ENCODE peak calls at places on chromosomes 5 and 9, in eight cellular contexts. T is neuronal stem cell, N is lung, Z is aorta, K is heart left ventricle, Q is astrocyte, D is BE2C, S is tibial artery. P is an unnamed sample.

GRCh38 chr5:153504726-153505125 is 14.3 kb downstream of the GRIA1 start:
- DNase-seq in K (no peak), Z (no peak), D (no peak), T (no peak), Q (no peak), N (no peak), S (no peak), P (no peak)

GRCh38 chr5:125323613-125324012 is 577.2 kb upstream of the ZNF608 start:
- DNase-seq in S (no peak), N (no peak), T (no peak), K (no peak), Z (no peak), Q (no peak), D (no peak), P (no peak)

GRCh38 chr5:68562308-68562707 is 346.8 kb downstream of the PIK3R1 start:
- DNase-seq in Z (no peak), S (no peak), D (peak), N (peak), K (peak), Q (peak), T (no peak), P (no peak)

GRCh38 chr9:100101608-100102007 is 2.6 kb downstream of the INVS start:
- DNase-seq in S (no peak), T (no peak), K (no peak), Z (no peak), D (no peak), N (no peak), Q (no peak), P (no peak)

GRCh38 chr9:130952065-130952762 is 13.2 kb upstream of the FIBCD1 start:
- DNase-seq in D (no peak), K (no peak), N (no peak), S (no peak), T (no peak), Z (no peak), Q (no peak), P (no peak)

GRCh38 chr5:135455876-135456237 is 3.7 kb upstream of the TIFAB start:
- DNase-seq in T (no peak), K (no peak), D (no peak), S (no peak), Z (peak), Q (no peak), N (no peak), P (no peak)

GRCh38 chr9:123997665-123998277 is 13.8 kb upstream of the LHX2 start:
- DNase-seq in N (peak), T (no peak), S (peak), Z (peak), Q (no peak), D (no peak), K (peak), P (no peak)

GRCh38 chr9:109258619-109259321 is 62.1 kb downstream of the EPB41L4B start:
- DNase-seq in T (peak), N (no peak), Q (no peak), D (peak), Z (no peak), K (no peak), S (no peak), P (no peak)

GRCh38 chr9:137053944-137054931 is at the start of gene ENTPD2:
- DNase-seq in Z (peak), Q (no peak), D (no peak), T (no peak), S (no peak), N (no peak), K (no peak), P (no peak)

GRCh38 chr9:113664176-113664875 is 200.8 kb downstream of the RGS3 start:
- DNase-seq in S (no peak), K (no peak), Q (no peak), Z (no peak), T (no peak), D (no peak), N (no peak), P (no peak)

GRCh38 chr9:125161284-125161918 is 18.1 kb upstream of the SCAI start:
- DNase-seq in Z (no peak), T (no peak), K (no peak), D (no peak), Q (peak), S (no peak), N (no peak), P (no peak)

GRCh38 chr5:14353661-14354474 is 210.7 kb downstream of the TRIO start:
- DNase-seq in N (no peak), Q (peak), S (no peak), T (no peak), D (no peak), K (no peak), Z (no peak), P (no peak)

GRCh38 chr9:15400281-15400941 is 22.3 kb upstream of the SNAPC3 start:
- DNase-seq in S (no peak), N (no peak), T (no peak), K (no peak), Z (no peak), D (no peak), Q (no peak), P (no peak)

GRCh38 chr5:161094411-161094810 is 242.4 kb upstream of the ATP10B start:
- DNase-seq in Z (no peak), Q (peak), N (no peak), T (no peak), K (no peak), D (no peak), S (no peak), P (no peak)

GRCh38 chr9:79581388-79581787 is 9.6 kb downstream of the TLE4 start:
- DNase-seq in K (no peak), S (no peak), D (peak), T (no peak), N (no peak), Z (no peak), Q (peak), P (peak)

GRCh38 chr9:88998911-88999310 is 7.6 kb downstream of the S1PR3 start:
- DNase-seq in S (peak), N (peak), D (peak), Z (peak), K (peak), T (no peak), Q (peak), P (no peak)

GRCh38 chr5:97636766-97637165 is 453.7 kb upstream of the RIOK2 start:
- DNase-seq in D (no peak), T (no peak), Q (no peak), N (no peak), K (no peak), Z (no peak), S (no peak), P (no peak)

GRCh38 chr9:135605238-135605781 is 34.0 kb downstream of the GLT6D1 start:
- DNase-seq in Z (no peak), S (no peak), N (no peak), T (no peak), D (peak), Q (no peak), K (no peak), P (no peak)

GRCh38 chr9:16133556-16134227 is 580.8 kb downstream of the CCDC171 start:
- DNase-seq in S (peak), Q (peak), Z (no peak), N (peak), T (peak), D (peak), K (no peak), P (peak)

GRCh38 chr9:69718218-69718617 is 41.6 kb downstream of the PTAR1 start:
- DNase-seq in K (no peak), D (no peak), T (no peak), Z (no peak), Q (no peak), N (no peak), S (no peak), P (no peak)

GRCh38 chr5:112738180-112738560 is 485 bp downstream of the APC start:
- DNase-seq in Z (no peak), T (peak), Q (no peak), K (no peak), D (peak), S (no peak), N (no peak), P (no peak)

GRCh38 chr5:156124713-156125112 is 202.3 kb upstream of the SGCD start:
- DNase-seq in S (no peak), N (no peak), Z (no peak), D (no peak), Q (no peak), T (no peak), K (no peak), P (no peak)

GRCh38 chr9:134226221-134226930 is 62.0 kb upstream of the RNU6ATAC start:
- DNase-seq in T (no peak), Q (no peak), S (no peak), N (no peak), K (no peak), Z (no peak), D (no peak), P (no peak)

GRCh38 chr5:138282918-138283742 is 8.7 kb upstream of the GFRA3 start:
- DNase-seq in D (peak), S (no peak), N (peak), Q (peak), T (peak), K (peak), Z (no peak), P (peak)

GRCh38 chr5:149273237-149273636 is 1.6 kb downstream of the AFAP1L1 start:
- DNase-seq in D (no peak), K (no peak), T (no peak), N (no peak), Q (no peak), S (no peak), Z (no peak), P (no peak)

GRCh38 chr9:109026306-109026705 is 13.0 kb upstream of the CTNNAL1 start:
- DNase-seq in T (peak), Q (no peak), Z (no peak), N (no peak), K (no peak), D (no peak), S (no peak), P (no peak)

GRCh38 chr9:37949576-37949975 is 45.6 kb upstream of the SLC25A51 start:
- DNase-seq in Z (no peak), S (no peak), D (no peak), Q (no peak), N (no peak), K (no peak), T (no peak), P (no peak)

GRCh38 chr5:9313751-9314150 is 232.1 kb downstream of the SEMA5A start:
- DNase-seq in K (no peak), T (no peak), N (no peak), Z (no peak), D (no peak), Q (no peak), S (no peak), P (no peak)

GRCh38 chr5:125719681-125720676 is 703.2 kb upstream of the GRAMD2B start:
- DNase-seq in S (no peak), T (peak), N (peak), Z (no peak), D (no peak), K (no peak), Q (peak), P (no peak)

GRCh38 chr9:12822111-12822510 is 47.3 kb downstream of the LURAP1L start:
- DNase-seq in Z (no peak), K (no peak), N (no peak), T (no peak), Q (peak), S (no peak), D (no peak), P (no peak)

GRCh38 chr9:125203259-125203658 is 2.9 kb downstream of the RABEPK start:
- DNase-seq in S (no peak), Z (no peak), Q (no peak), T (no peak), K (no peak), D (peak), N (no peak), P (no peak)

GRCh38 chr5:115194671-115195070 is 25.0 kb upstream of the TRIM36 start:
- DNase-seq in S (no peak), N (no peak), Z (no peak), K (no peak), T (no peak), Q (peak), D (peak), P (no peak)

GRCh38 chr5:24472518-24472917 is 172.3 kb downstream of the CDH10 start:
- DNase-seq in S (no peak), Z (no peak), D (no peak), Q (no peak), T (no peak), N (no peak), K (no peak), P (no peak)

GRCh38 chr5:178625679-178626483 is 969 bp downstream of the CLK4 start:
- DNase-seq in N (no peak), Q (peak), K (no peak), D (no peak), Z (no peak), S (no peak), T (no peak), P (peak)

GRCh38 chr5:127572930-127573329 is 55.5 kb downstream of the PRRC1 start:
- DNase-seq in Z (no peak), N (no peak), K (no peak), S (no peak), D (no peak), Q (no peak), T (no peak), P (peak)

GRCh38 chr5:8773091-8773615 is 772.7 kb downstream of the SEMA5A start:
- DNase-seq in N (no peak), K (no peak), D (no peak), Z (no peak), T (no peak), S (no peak), Q (peak), P (no peak)

GRCh38 chr5:113062869-113063508 is 86.4 kb downstream of the DCP2 start:
- DNase-seq in Q (no peak), D (no peak), S (no peak), Z (no peak), K (no peak), T (no peak), N (no peak), P (no peak)

GRCh38 chr5:58926549-58926948 is 343.7 kb downstream of the RAB3C start:
- DNase-seq in N (no peak), D (no peak), S (no peak), Q (no peak), K (no peak), Z (no peak), T (no peak), P (no peak)

GRCh38 chr9:21402387-21403247 is 6.3 kb upstream of the IFNA8 start:
- DNase-seq in N (no peak), T (peak), Z (no peak), D (no peak), K (no peak), Q (no peak), S (no peak), P (no peak)
- H3K4me3 ChIP-seq in N (no peak), T (peak), Z (no peak), D (no peak), K (peak), Q (peak), S (peak), P (no peak)

DNA sequence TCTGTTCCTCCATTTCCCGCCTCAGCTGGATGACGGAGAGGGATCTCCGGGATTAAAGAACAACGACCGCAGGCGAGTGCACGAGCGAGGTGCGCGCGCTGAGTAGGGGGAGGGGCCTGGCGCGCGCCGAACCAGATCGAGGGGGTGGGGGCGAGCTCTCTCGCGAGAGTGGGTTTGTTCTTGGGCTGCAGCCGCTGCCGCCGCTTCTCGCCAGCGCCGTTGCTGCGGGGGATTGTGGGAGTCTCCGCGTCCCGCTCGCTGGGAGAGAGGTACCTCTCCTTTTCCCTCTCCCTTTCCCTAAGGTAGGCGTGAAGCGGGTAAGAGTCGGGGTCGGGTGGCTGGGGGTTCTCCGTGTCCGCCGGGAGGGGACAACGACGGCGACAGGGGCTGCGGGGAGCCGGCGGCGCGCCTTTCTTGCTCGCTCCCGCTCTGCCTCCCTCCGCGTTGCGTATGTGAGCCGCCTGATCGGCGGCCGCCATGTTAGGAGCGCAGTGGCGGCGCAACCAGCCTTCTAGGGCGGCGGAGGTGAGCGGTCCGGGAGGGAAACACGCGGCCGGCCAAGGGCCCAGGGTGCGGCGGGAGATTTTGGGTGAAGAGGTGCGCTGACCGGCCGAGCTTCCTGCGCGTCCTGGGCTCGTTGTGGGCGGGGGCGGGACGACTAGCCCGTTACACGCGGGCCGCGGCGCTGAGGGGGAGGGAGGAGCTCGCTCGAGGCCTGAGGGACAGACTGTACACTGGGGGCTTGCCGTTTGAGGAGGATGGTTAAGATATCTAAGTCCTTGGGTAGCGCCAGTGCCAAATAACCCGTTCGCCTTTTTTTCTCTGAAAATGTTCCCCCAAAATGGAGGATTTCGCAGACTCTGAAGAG is at the start of gene MATR3:
- DNase-seq in Q (peak), D (peak), Z (peak), N (peak), S (peak), K (peak), T (peak), P (peak)
- H3K4me3 ChIP-seq in Q (peak), D (peak), Z (peak), N (peak), S (peak), K (peak), T (peak), P (peak)

GRCh38 chr9:96137666-96138429 is 164.1 kb downstream of the HSD17B3 start:
- DNase-seq in N (no peak), T (no peak), Q (no peak), S (no peak), D (no peak), K (no peak), Z (no peak), P (no peak)
- H3K4me3 ChIP-seq in N (no peak), T (no peak), Q (peak), S (peak), D (no peak), K (no peak), Z (no peak), P (no peak)

DNA sequence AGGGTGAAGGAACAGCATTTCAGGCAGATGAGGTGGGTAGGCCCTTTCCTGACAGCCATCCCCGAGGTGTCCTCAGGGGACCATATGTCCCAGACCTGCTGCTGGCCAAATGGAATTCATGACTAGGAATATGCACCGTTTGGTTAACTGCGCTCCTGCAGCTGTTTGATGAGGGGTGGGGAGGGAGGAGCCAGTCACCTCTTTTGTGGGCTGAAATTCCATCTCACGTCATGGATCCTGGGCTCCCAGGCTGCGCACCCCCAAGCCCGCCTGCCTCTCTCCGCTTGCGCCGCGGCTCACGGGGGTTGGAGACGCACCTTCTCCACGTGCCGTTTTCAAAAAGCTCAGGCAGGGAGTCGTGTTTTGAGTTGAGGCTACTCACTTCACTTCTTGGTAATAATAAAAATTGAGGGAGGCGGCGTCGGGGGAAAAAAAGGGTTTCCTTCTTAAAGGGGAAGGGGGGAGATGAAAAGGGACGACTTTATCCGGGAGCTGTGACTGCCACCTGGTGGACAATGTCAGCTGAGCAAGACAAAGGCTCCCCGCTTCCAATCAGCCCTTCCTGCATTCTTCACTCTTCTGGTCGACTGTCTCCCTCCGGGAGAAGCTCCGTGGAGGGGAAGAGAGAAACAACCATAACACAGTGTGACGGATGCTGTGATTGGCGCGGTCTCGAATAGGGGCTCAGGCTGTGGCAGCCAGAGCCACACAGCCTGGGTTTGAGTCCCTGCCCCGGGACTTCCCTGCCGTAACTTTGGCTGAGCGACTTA is 15.9 kb upstream of the C5orf47 start:
- DNase-seq in N (peak), Z (peak), Q (peak), K (peak), T (peak), S (peak), D (peak), P (peak)
- H3K4me3 ChIP-seq in N (peak), Z (peak), Q (peak), K (peak), T (peak), S (peak), D (peak), P (no peak)

GRCh38 chr5:154628685-154629084 is 126.5 kb upstream of the LARP1 start:
- DNase-seq in S (no peak), Z (no peak), D (no peak), K (no peak), N (no peak), Q (no peak), T (no peak), P (no peak)
- H3K4me3 ChIP-seq in S (no peak), Z (no peak), D (no peak), K (no peak), N (no peak), Q (no peak), T (no peak), P (no peak)

GRCh38 chr9:23380821-23381220 is 445.2 kb downstream of the ELAVL2 start:
- DNase-seq in D (no peak), K (no peak), N (no peak), T (no peak), Q (no peak), S (no peak), Z (no peak), P (no peak)

GRCh38 chr9:23379842-23380241 is 446.2 kb downstream of the ELAVL2 start:
- DNase-seq in D (no peak), Q (no peak), N (no peak), S (peak), T (no peak), K (no peak), Z (peak), P (no peak)

GRCh38 chr9:23382418-23382817 is 443.6 kb downstream of the ELAVL2 start:
- DNase-seq in S (no peak), D (no peak), Z (no peak), N (no peak), Q (no peak), K (no peak), T (no peak), P (no peak)
- H3K4me3 ChIP-seq in S (no peak), D (no peak), Z (no peak), N (no peak), Q (no peak), K (no peak), T (no peak), P (no peak)

GRCh38 chr5:35229076-35230042 is 928 bp downstream of the PRLR start:
- DNase-seq in D (no peak), Z (no peak), S (no peak), T (peak), K (no peak), Q (no peak), N (peak), P (no peak)
- H3K4me3 ChIP-seq in D (no peak), Z (peak), S (peak), T (peak), K (peak), Q (peak), N (peak), P (no peak)

GRCh38 chr5:119356384-119357188 is 767 bp downstream of the TNFAIP8 start:
- DNase-seq in T (no peak), D (no peak), K (no peak), S (no peak), N (no peak), Q (no peak), Z (no peak), P (no peak)

GRCh38 chr5:119353686-119354366 is 2.0 kb upstream of the TNFAIP8 start:
- DNase-seq in D (no peak), T (no peak), N (no peak), Z (no peak), S (no peak), K (no peak), Q (no peak), P (no peak)

GRCh38 chr5:119354522-119355243 is 1.1 kb upstream of the TNFAIP8 start:
- DNase-seq in Z (no peak), T (no peak), N (no peak), D (no peak), Q (no peak), K (no peak), S (no peak), P (no peak)

GRCh38 chr5:119355636-119356383 is at the start of gene TNFAIP8:
- DNase-seq in Q (peak), Z (peak), T (peak), S (peak), D (no peak), N (peak), K (peak), P (no peak)

DNA sequence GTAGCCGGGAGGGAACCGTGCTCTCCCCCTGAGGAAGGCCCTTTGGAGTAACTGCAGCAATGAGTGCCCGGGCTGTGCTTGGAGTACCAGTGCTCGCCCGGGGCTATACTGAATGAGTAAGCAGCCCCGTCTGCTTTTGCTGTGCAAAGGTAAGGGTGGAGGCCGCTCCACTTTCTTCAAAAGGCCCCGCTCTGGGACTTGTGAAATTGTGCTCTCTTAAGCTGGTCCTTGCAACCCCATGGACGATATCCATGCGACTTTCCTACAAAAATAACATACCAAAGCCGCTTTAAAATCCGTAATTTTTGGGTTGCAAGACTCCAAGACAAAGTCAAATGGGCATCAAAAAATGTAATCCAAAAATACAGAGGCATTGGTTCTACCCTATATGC is 579 bp upstream of the TNFAIP8 start:
- DNase-seq in K (no peak), Z (no peak), Q (no peak), S (no peak), T (no peak), N (no peak), D (no peak), P (no peak)
- H3K4me3 ChIP-seq in K (peak), Z (peak), Q (peak), S (peak), T (no peak), N (no peak), D (no peak), P (no peak)